ENCODE peak calls at places on chromosomes 1 and 21, in four cellular contexts. G, B, D and M are unnamed samples.

GRCh38 chr21:20639026-20639425 is 359.2 kb upstream of the NCAM2 start:
- DNase-seq in G (no peak), B (no peak), D (no peak), M (no peak)

GRCh38 chr21:33069645-33069993 is 322 bp upstream of the OLIG1 start:
- DNase-seq in G (no peak), B (no peak), D (no peak), M (no peak)

GRCh38 chr1:204607910-204608309 is 77.6 kb downstream of the LRRN2 start:
- DNase-seq in G (no peak), B (no peak), D (no peak), M (no peak)

GRCh38 chr1:58753431-58753866 is 30.4 kb downstream of the JUN start:
- DNase-seq in G (no peak), B (no peak), D (no peak), M (no peak)

GRCh38 chr1:234208351-234208750 is 164.9 kb upstream of the COA6 start:
- DNase-seq in G (no peak), B (no peak), D (no peak), M (no peak)

GRCh38 chr1:240199758-240200655 is 108.3 kb downstream of the FMN2 start:
- DNase-seq in G (no peak), B (no peak), D (no peak), M (no peak)

GRCh38 chr1:33654267-33654832 is 181.9 kb downstream of the ZSCAN20 start:
- DNase-seq in G (peak), B (no peak), D (no peak), M (no peak)

GRCh38 chr1:156100205-156100995 is 14.1 kb upstream of the LMNA start:
- DNase-seq in G (no peak), B (no peak), D (no peak), M (no peak)

GRCh38 chr1:205048382-205048781 is 5.4 kb downstream of the CNTN2 start:
- DNase-seq in G (no peak), B (no peak), D (no peak), M (no peak)

GRCh38 chr1:11324562-11324961 is 51.6 kb downstream of the UBIAD1 start:
- DNase-seq in G (peak), B (no peak), D (no peak), M (no peak)

GRCh38 chr1:94713472-94714141 is 106.5 kb upstream of the SLC44A3 start:
- DNase-seq in G (peak), B (no peak), D (no peak), M (no peak)

GRCh38 chr1:157472302-157472701 is 80.0 kb downstream of the FCRL5 start:
- DNase-seq in G (no peak), B (peak), D (no peak), M (no peak)

GRCh38 chr1:154198756-154199562 is 7.1 kb upstream of the TPM3 start:
- DNase-seq in G (peak), B (peak), D (peak), M (peak)

GRCh38 chr21:34195365-34195764 is 122.0 kb downstream of the MRPS6 start:
- DNase-seq in G (peak), B (no peak), D (no peak), M (no peak)

GRCh38 chr1:36530261-36530660 is 47.5 kb upstream of the CSF3R start:
- DNase-seq in G (peak), B (no peak), D (no peak), M (no peak)

GRCh38 chr1:168379110-168379860 is 98.6 kb downstream of the TBX19 start:
- DNase-seq in G (no peak), B (no peak), D (no peak), M (no peak)

GRCh38 chr1:245003246-245003645 is 138.9 kb upstream of the HNRNPU start:
- DNase-seq in G (no peak), B (no peak), D (no peak), M (no peak)

GRCh38 chr1:197269053-197269452 is 1.0 kb downstream of the CRB1 start:
- DNase-seq in G (peak), B (no peak), D (no peak), M (no peak)

GRCh38 chr1:26666855-26667254 is 29.0 kb upstream of the ARID1A start:
- DNase-seq in G (no peak), B (no peak), D (no peak), M (no peak)

GRCh38 chr1:115977481-115978258 is 1.4 kb downstream of the SLC22A15 start:
- DNase-seq in G (no peak), B (no peak), D (no peak), M (no peak)

GRCh38 chr1:154747841-154748766 is 122.0 kb downstream of the KCNN3 start:
- DNase-seq in G (peak), B (no peak), D (peak), M (peak)

GRCh38 chr1:156961709-156962108 is 41.3 kb downstream of the LRRC71 start:
- DNase-seq in G (no peak), B (peak), D (peak), M (no peak)

GRCh38 chr1:4615501-4615900 is 38.9 kb upstream of the AJAP1 start:
- DNase-seq in G (no peak), B (no peak), D (no peak), M (no peak)

GRCh38 chr1:41626146-41626545 is 141.7 kb upstream of the EDN2 start:
- DNase-seq in G (peak), B (no peak), D (no peak), M (no peak)

GRCh38 chr1:36211307-36211706 is 12.9 kb upstream of the THRAP3 start:
- DNase-seq in G (no peak), B (no peak), D (no peak), M (no peak)

GRCh38 chr1:91556556-91556955 is 55.9 kb downstream of the CDC7 start:
- DNase-seq in G (no peak), B (no peak), D (no peak), M (no peak)

GRCh38 chr1:155120253-155120652 is 7.4 kb upstream of the EFNA1 start:
- DNase-seq in G (no peak), B (no peak), D (no peak), M (no peak)

GRCh38 chr1:47555307-47555706 is 117.5 kb downstream of the FOXD2 start:
- DNase-seq in G (peak), B (no peak), D (no peak), M (no peak)

GRCh38 chr1:198686069-198686728 is 47.4 kb downstream of the PTPRC start:
- DNase-seq in G (no peak), B (peak), D (no peak), M (no peak)

GRCh38 chr1:33986389-33987095 is 122.7 kb downstream of the HMGB4 start:
- DNase-seq in G (no peak), B (no peak), D (no peak), M (no peak)

GRCh38 chr1:32228771-32229170 is 6.6 kb downstream of the EIF3I start:
- DNase-seq in G (no peak), B (no peak), D (no peak), M (no peak)

GRCh38 chr1:158067651-158068050 is 74.2 kb downstream of the KIRREL1 start:
- DNase-seq in G (no peak), B (no peak), D (no peak), M (no peak)

GRCh38 chr1:1031659-1032245 is 11.8 kb downstream of the AGRN start:
- DNase-seq in G (no peak), B (no peak), D (no peak), M (no peak)

GRCh38 chr1:1421147-1421906 is at the start of gene ANKRD65:
- DNase-seq in G (peak), B (no peak), D (no peak), M (no peak)

GRCh38 chr1:220189750-220190347 is 82.4 kb downstream of the RAB3GAP2 start:
- DNase-seq in G (no peak), B (peak), D (no peak), M (peak)

GRCh38 chr1:78687315-78687714 is 37.7 kb downstream of the IFI44 start:
- DNase-seq in G (no peak), B (no peak), D (no peak), M (no peak)

GRCh38 chr1:57468661-57469523 is 45.0 kb upstream of the DAB1 start:
- DNase-seq in G (peak), B (no peak), D (no peak), M (no peak)

GRCh38 chr1:153649137-153649866 is 9.2 kb upstream of the SNAPIN start:
- DNase-seq in G (peak), B (no peak), D (no peak), M (peak)